ENCODE peak calls at places on chromosome 9, in five cellular contexts. P is fibroblast of the conjunctiva, U is T-helper 9 cell, F is mesothelial cell of epicardium, D is M059J. T is an unnamed sample.

GRCh38 chr9:25702536-25702935 is 24.3 kb upstream of the TUSC1 start:
- DNase-seq in U (no peak), D (no peak), P (no peak), F (no peak), T (no peak)

GRCh38 chr9:69476016-69476415 is 151.0 kb downstream of the ENTREP1 start:
- DNase-seq in F (no peak), P (no peak), D (peak), U (no peak), T (no peak)

GRCh38 chr9:137348781-137349470 is 46.9 kb upstream of the NRARP start:
- DNase-seq in U (no peak), P (no peak), F (no peak), D (no peak), T (no peak)

GRCh38 chr9:129026442-129027223 is 1.5 kb downstream of the SH3GLB2 start:
- DNase-seq in P (peak), F (no peak), U (no peak), D (peak), T (no peak)

GRCh38 chr9:131831380-131832165 is 91.7 kb upstream of the RAPGEF1 start:
- DNase-seq in U (no peak), F (no peak), P (no peak), D (no peak), T (no peak)

GRCh38 chr9:105073147-105073546 is 145.2 kb upstream of the ABCA1 start:
- DNase-seq in P (no peak), D (no peak), U (no peak), F (no peak), T (no peak)

GRCh38 chr9:129724456-129725190 is 28.2 kb downstream of the PTGES start:
- DNase-seq in U (no peak), P (no peak), D (no peak), F (no peak), T (no peak)

GRCh38 chr9:93671030-93671358 is 94.6 kb downstream of the PHF2 start:
- DNase-seq in P (no peak), D (no peak), U (no peak), F (no peak), T (no peak)

GRCh38 chr9:83266618-83267543 is 203.9 kb upstream of the RASEF start:
- DNase-seq in P (no peak), U (no peak), F (no peak), D (peak), T (no peak)

GRCh38 chr9:98488578-98489312 is 220.0 kb downstream of the GABBR2 start:
- DNase-seq in P (peak), D (peak), U (no peak), F (no peak), T (no peak)